ENCODE peak calls at places on chromosomes 7 and 10, in six cellular contexts. One of them, this sample, is unnamed.

GRCh38 chr7:51028128-51028830 is 245.6 kb upstream of the GRB10 start:
- DNase-seq in GM12878: no peak
- DNase-seq in GM23338: no peak
- DNase-seq in upper lobe of right lung: peak; percentile 53
- DNase-seq in IMR-90: peak; percentile 67
- DNase-seq in brain microvascular endothelial cell: no peak
- DNase-seq in this sample: no peak

GRCh38 chr10:95835149-95835860 is 72.5 kb upstream of the CC2D2B start:
- DNase-seq in GM12878: peak; percentile 65
- DNase-seq in GM23338: no peak
- DNase-seq in upper lobe of right lung: no peak
- DNase-seq in IMR-90: peak; percentile 5
- DNase-seq in brain microvascular endothelial cell: no peak
- DNase-seq in this sample: no peak

GRCh38 chr10:132322621-132323048 is 9.4 kb upstream of the LRRC27 start:
- DNase-seq in GM12878: no peak
- DNase-seq in GM23338: peak; percentile 28
- DNase-seq in upper lobe of right lung: no peak
- DNase-seq in IMR-90: peak; percentile 30
- DNase-seq in brain microvascular endothelial cell: no peak
- DNase-seq in this sample: no peak

GRCh38 chr7:116805100-116805544 is 57.3 kb upstream of the CAPZA2 start:
- DNase-seq in GM12878: no peak
- DNase-seq in GM23338: no peak
- DNase-seq in upper lobe of right lung: no peak
- DNase-seq in IMR-90: peak; percentile 76
- DNase-seq in brain microvascular endothelial cell: no peak
- DNase-seq in this sample: no peak

GRCh38 chr10:118584181-118584954 is 11.1 kb downstream of the PRLHR start:
- DNase-seq in GM12878: no peak
- DNase-seq in GM23338: no peak
- DNase-seq in upper lobe of right lung: no peak
- DNase-seq in IMR-90: peak; percentile 70
- DNase-seq in brain microvascular endothelial cell: peak; percentile 86
- DNase-seq in this sample: no peak

GRCh38 chr10:104824378-104825006 is 183.4 kb downstream of the SORCS3 start:
- DNase-seq in GM12878: no peak
- DNase-seq in GM23338: peak; percentile 80
- DNase-seq in upper lobe of right lung: no peak
- DNase-seq in IMR-90: no peak
- DNase-seq in brain microvascular endothelial cell: peak; percentile 16
- DNase-seq in this sample: no peak

GRCh38 chr10:118272090-118272775 is 69.9 kb downstream of the FAM204A start:
- DNase-seq in GM12878: no peak
- DNase-seq in GM23338: peak; percentile 45
- DNase-seq in upper lobe of right lung: no peak
- DNase-seq in IMR-90: peak; percentile 43
- DNase-seq in brain microvascular endothelial cell: no peak
- DNase-seq in this sample: peak; percentile 5

GRCh38 chr7:144390481-144390880 is 13.0 kb downstream of the NOBOX start:
- DNase-seq in GM12878: no peak
- DNase-seq in GM23338: no peak
- DNase-seq in upper lobe of right lung: no peak
- DNase-seq in IMR-90: no peak
- DNase-seq in brain microvascular endothelial cell: no peak
- DNase-seq in this sample: no peak

GRCh38 chr7:41763626-41764025 is 60.7 kb upstream of the INHBA start:
- DNase-seq in GM12878: no peak
- DNase-seq in GM23338: no peak
- DNase-seq in upper lobe of right lung: no peak
- DNase-seq in IMR-90: peak; percentile 1
- DNase-seq in brain microvascular endothelial cell: no peak
- DNase-seq in this sample: no peak

DNA sequence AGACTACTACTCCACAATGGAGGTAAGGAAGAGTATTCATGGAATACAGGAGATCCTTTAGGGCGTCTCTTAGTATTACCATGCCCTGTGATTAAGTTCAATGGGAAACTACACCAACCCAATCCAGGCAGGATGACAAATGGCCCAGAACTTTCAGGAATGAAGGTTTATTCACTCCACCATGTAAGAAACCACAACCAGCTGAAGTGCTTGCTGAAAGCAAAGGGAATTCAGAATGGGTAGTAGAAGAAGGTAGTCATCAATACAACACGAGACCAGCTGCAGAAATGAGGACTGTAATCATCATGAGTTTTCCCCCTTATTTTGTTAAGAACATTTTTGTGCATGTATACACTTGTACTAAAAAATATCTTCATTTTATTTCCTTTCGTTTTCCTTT is 76.6 kb downstream of the GPR37 start:
- DNase-seq in GM12878: no peak
- DNase-seq in GM23338: no peak
- DNase-seq in upper lobe of right lung: no peak
- DNase-seq in IMR-90: peak; percentile 89
- DNase-seq in brain microvascular endothelial cell: peak; percentile 15
- DNase-seq in this sample: peak; percentile 4
- H3K36me3 ChIP-seq in GM12878: no peaks in the 10 kb centered on the region
- H3K36me3 ChIP-seq in GM23338: no peaks in the 10 kb centered on the region
- H3K36me3 ChIP-seq in upper lobe of right lung: no peaks in the 10 kb centered on the region
- H3K36me3 ChIP-seq in IMR-90: no peaks in the 10 kb centered on the region
- H3K36me3 ChIP-seq in brain microvascular endothelial cell: no peaks in the 10 kb centered on the region
- H3K36me3 ChIP-seq in this sample: no peaks in the 10 kb centered on the region

GRCh38 chr10:123995461-123996131 is 97.8 kb downstream of the CHST15 start:
- DNase-seq in GM12878: no peak
- DNase-seq in GM23338: peak; percentile 81
- DNase-seq in upper lobe of right lung: peak; percentile 75
- DNase-seq in IMR-90: peak; percentile 66
- DNase-seq in brain microvascular endothelial cell: peak; percentile 88
- DNase-seq in this sample: peak; percentile 80
- TF ChIP-seq CTCF in GM12878: peak; percentile 40
- TF ChIP-seq CTCF in GM23338: peak; percentile 85
- TF ChIP-seq CTCF in upper lobe of right lung: peak; percentile 53
- TF ChIP-seq CTCF in IMR-90: peak; percentile 12
- TF ChIP-seq CTCF in brain microvascular endothelial cell: peak; percentile 69
- TF ChIP-seq CTCF in this sample: peak; percentile 55

DNA sequence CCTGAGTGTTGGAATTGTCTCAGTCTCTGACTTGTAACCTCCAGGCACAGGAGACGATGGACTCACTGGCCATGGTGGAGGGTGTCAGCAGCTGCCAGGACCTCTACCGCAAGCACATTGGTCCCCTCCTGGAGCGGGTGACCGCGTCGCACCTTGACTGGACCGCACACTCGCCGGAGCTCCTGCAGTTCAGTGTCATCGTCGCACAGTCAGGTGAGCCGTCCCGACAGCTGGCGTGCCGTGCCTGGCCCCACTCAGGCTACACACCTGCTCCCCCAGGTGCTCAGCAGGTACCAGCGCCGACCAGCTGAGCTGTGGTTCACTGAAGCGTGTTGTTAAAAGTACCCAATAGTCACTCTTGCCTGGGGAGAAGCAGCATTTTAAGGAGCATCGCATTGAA is 36.7 kb upstream of the PRKAR1B start:
- DNase-seq in GM12878: no peak
- DNase-seq in GM23338: no peak
- DNase-seq in upper lobe of right lung: no peak
- DNase-seq in IMR-90: no peak
- DNase-seq in brain microvascular endothelial cell: no peak
- DNase-seq in this sample: no peak
- H3K36me3 ChIP-seq in GM12878: peaks cover 23% of the 10 kb centered on the region
- H3K36me3 ChIP-seq in GM23338: peaks cover 26% of the 10 kb centered on the region
- H3K36me3 ChIP-seq in upper lobe of right lung: peaks cover 47% of the 10 kb centered on the region
- H3K36me3 ChIP-seq in IMR-90: peaks cover 39% of the 10 kb centered on the region
- H3K36me3 ChIP-seq in brain microvascular endothelial cell: peaks cover 35% of the 10 kb centered on the region
- H3K36me3 ChIP-seq in this sample: peaks cover 15% of the 10 kb centered on the region

GRCh38 chr7:142010952-142011548 is 15.4 kb downstream of the MGAM start:
- DNase-seq in GM12878: no peak
- DNase-seq in GM23338: no peak
- DNase-seq in upper lobe of right lung: no peak
- DNase-seq in IMR-90: no peak
- DNase-seq in brain microvascular endothelial cell: no peak
- DNase-seq in this sample: no peak

GRCh38 chr7:142018154-142018553 is 22.5 kb downstream of the MGAM start:
- DNase-seq in GM12878: no peak
- DNase-seq in GM23338: no peak
- DNase-seq in upper lobe of right lung: no peak
- DNase-seq in IMR-90: no peak
- DNase-seq in brain microvascular endothelial cell: no peak
- DNase-seq in this sample: no peak

GRCh38 chr7:142009142-142009541 is 13.5 kb downstream of the MGAM start:
- DNase-seq in GM12878: no peak
- DNase-seq in GM23338: no peak
- DNase-seq in upper lobe of right lung: no peak
- DNase-seq in IMR-90: no peak
- DNase-seq in brain microvascular endothelial cell: no peak
- DNase-seq in this sample: no peak

GRCh38 chr7:142017451-142017850 is 21.8 kb downstream of the MGAM start:
- DNase-seq in GM12878: no peak
- DNase-seq in GM23338: no peak
- DNase-seq in upper lobe of right lung: no peak
- DNase-seq in IMR-90: no peak
- DNase-seq in brain microvascular endothelial cell: no peak
- DNase-seq in this sample: no peak

DNA sequence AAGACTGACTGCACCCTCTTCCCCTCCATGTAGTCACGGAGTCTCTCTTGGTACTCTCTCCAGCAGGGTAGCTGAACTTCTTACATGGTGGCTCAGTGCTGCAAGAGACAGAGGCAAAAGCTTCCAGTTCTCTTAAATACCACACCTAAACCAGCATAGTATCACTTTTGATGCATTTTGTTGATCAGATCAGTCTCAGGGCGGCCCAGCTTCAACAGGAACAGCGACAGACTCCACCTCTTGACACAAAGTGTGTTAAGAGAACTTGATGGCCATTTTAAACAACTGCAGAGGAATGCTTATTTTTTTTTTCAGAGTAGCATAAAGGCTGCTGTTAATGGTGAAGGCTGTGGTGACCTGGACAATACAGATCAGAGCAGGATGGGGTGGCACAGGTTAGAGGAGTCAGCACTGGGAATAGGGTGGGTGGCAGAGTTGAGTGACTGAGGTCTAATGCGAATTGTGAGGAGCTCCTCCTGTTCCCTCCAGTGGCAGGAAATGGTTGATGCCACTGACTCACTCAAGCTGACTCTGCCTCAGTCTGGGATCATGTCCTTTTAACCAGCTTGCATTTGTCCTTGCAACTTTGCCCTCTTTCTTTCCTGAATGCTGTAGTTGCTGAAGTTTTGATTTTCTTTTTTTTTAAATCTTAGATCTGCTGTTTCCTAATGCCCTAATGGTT is 17.3 kb downstream of the MGAM start:
- DNase-seq in GM12878: no peak
- DNase-seq in GM23338: peak; percentile 57
- DNase-seq in upper lobe of right lung: no peak
- DNase-seq in IMR-90: no peak
- DNase-seq in brain microvascular endothelial cell: peak; percentile 47
- DNase-seq in this sample: no peak
- TF ChIP-seq CTCF in GM12878: no peak
- TF ChIP-seq CTCF in GM23338: peak; percentile 42
- TF ChIP-seq CTCF in upper lobe of right lung: no peak
- TF ChIP-seq CTCF in IMR-90: no peak
- TF ChIP-seq CTCF in brain microvascular endothelial cell: peak; percentile 47
- TF ChIP-seq CTCF in this sample: no peak

GRCh38 chr10:72186213-72186612 is 29.6 kb upstream of the ANAPC16 start:
- DNase-seq in GM12878: no peak
- DNase-seq in GM23338: no peak
- DNase-seq in upper lobe of right lung: no peak
- DNase-seq in IMR-90: peak; percentile 37
- DNase-seq in brain microvascular endothelial cell: no peak
- DNase-seq in this sample: no peak
- H3K36me3 ChIP-seq in GM12878: peaks cover 1% of the 10 kb centered on the region
- H3K36me3 ChIP-seq in GM23338: peaks cover 9% of the 10 kb centered on the region
- H3K36me3 ChIP-seq in upper lobe of right lung: peaks cover 4% of the 10 kb centered on the region
- H3K36me3 ChIP-seq in IMR-90: peaks cover 7% of the 10 kb centered on the region
- H3K36me3 ChIP-seq in brain microvascular endothelial cell: peaks cover 3% of the 10 kb centered on the region
- H3K36me3 ChIP-seq in this sample: no peaks in the 10 kb centered on the region

GRCh38 chr7:2482725-2483451 is 6.7 kb upstream of the GRIFIN start:
- DNase-seq in GM12878: no peak
- DNase-seq in GM23338: no peak
- DNase-seq in upper lobe of right lung: no peak
- DNase-seq in IMR-90: no peak
- DNase-seq in brain microvascular endothelial cell: no peak
- DNase-seq in this sample: no peak
- TF ChIP-seq CTCF in GM12878: peak; percentile 12
- TF ChIP-seq CTCF in GM23338: peak; percentile 41
- TF ChIP-seq CTCF in upper lobe of right lung: no peak
- TF ChIP-seq CTCF in IMR-90: no peak
- TF ChIP-seq CTCF in brain microvascular endothelial cell: no peak
- TF ChIP-seq CTCF in this sample: no peak

This sample was measured in BJ.